ENCODE peak calls at places on chromosomes 16 and 17, in nine cellular contexts. M is aorta; Q is activated T-cell treated with anti-CD3 and anti-CD28 coated beads, Interleukin-2, amount 50 U/mL, for 4 hours; X is gastrocnemius medialis; O is CD4-positive, alpha-beta T cell; G is SK-N-SH treated with all-trans-retinoic acid at 6 μM for 48 hours; T is heart left ventricle; C is activated CD8-positive, alpha-beta T cell treated with anti-CD3 and anti-CD28 coated beads for 36 hours; R is upper lobe of left lung. I is an unnamed sample.

GRCh38 chr16:60771138-60771537 is 1265.1 kb downstream of the CDH8 start:
- ATAC-seq in O (no peak), T (no peak), R (no peak), Q (no peak), X (no peak), G (no peak), M (no peak), C (no peak), I (no peak)

GRCh38 chr17:50925296-50925891 is 59.2 kb upstream of the TOB1 start:
- ATAC-seq in Q (no peak), G (no peak), X (peak), M (no peak), R (no peak), T (no peak), C (no peak), O (no peak), I (no peak)

GRCh38 chr17:41633498-41634197 is 9.3 kb upstream of the KRT17 start:
- ATAC-seq in G (no peak), T (no peak), Q (no peak), C (peak), M (no peak), R (no peak), X (no peak), O (no peak), I (no peak)

GRCh38 chr17:28864991-28865849 is 10.4 kb downstream of the ERAL1 start:
- ATAC-seq in Q (no peak), O (no peak), R (no peak), X (no peak), M (peak), C (no peak), G (no peak), T (peak), I (peak)

GRCh38 chr17:36534117-36534880 is at the start of gene MYO19:
- ATAC-seq in T (peak), Q (peak), O (peak), R (peak), X (peak), M (peak), C (peak), G (peak), I (peak)

GRCh38 chr17:41556931-41557330 is 14.9 kb downstream of the KRT9 start:
- ATAC-seq in G (no peak), O (no peak), X (no peak), C (no peak), Q (no peak), M (no peak), R (no peak), T (no peak), I (no peak)

GRCh38 chr17:7587831-7588230 is 2.1 kb downstream of the SOX15 start:
- ATAC-seq in G (peak), Q (no peak), T (no peak), C (no peak), X (no peak), R (no peak), M (no peak), O (no peak), I (no peak)

GRCh38 chr16:28151180-28151579 is 60.6 kb downstream of the XPO6 start:
- ATAC-seq in C (no peak), X (no peak), G (no peak), O (no peak), Q (no peak), T (no peak), R (no peak), M (no peak), I (no peak)

GRCh38 chr17:36182176-36183000 is 6.0 kb upstream of the TBC1D3B start:
- ATAC-seq in G (peak), X (no peak), Q (no peak), T (peak), R (peak), O (no peak), M (peak), C (no peak), I (no peak)